ENCODE peak calls at places on chromosomes 16 and 17, in ten cellular contexts. One of them, this sample, is unnamed.

GRCh38 chr17:50459756-50460155 is 8.9 kb downstream of the CHAD start:
- DNase-seq in lower leg skin: no peak
- DNase-seq in tibial nerve: no peak
- DNase-seq in prostate gland: no peak
- DNase-seq in body of pancreas: no peak
- DNase-seq in ovary: no peak
- DNase-seq in breast epithelium: no peak
- DNase-seq in HCT116: no peak
- DNase-seq in A549: no peak
- DNase-seq in transverse colon: no peak
- DNase-seq in this sample: no peak

GRCh38 chr16:56344518-56345405 is 80.6 kb downstream of the AMFR start:
- DNase-seq in lower leg skin: no peak
- DNase-seq in tibial nerve: no peak
- DNase-seq in prostate gland: no peak
- DNase-seq in body of pancreas: peak
- DNase-seq in ovary: no peak
- DNase-seq in breast epithelium: no peak
- DNase-seq in HCT116: no peak
- DNase-seq in A549: no peak
- DNase-seq in transverse colon: no peak
- DNase-seq in this sample: no peak

GRCh38 chr16:19223235-19223847 is 55.3 kb downstream of the SYT17 start:
- DNase-seq in lower leg skin: no peak
- DNase-seq in tibial nerve: peak
- DNase-seq in prostate gland: no peak
- DNase-seq in body of pancreas: peak
- DNase-seq in ovary: no peak
- DNase-seq in breast epithelium: no peak
- DNase-seq in HCT116: peak
- DNase-seq in A549: no peak
- DNase-seq in transverse colon: peak
- DNase-seq in this sample: peak

GRCh38 chr16:31458073-31458834 is 1.0 kb upstream of the ARMC5 start:
- DNase-seq in lower leg skin: peak
- DNase-seq in tibial nerve: no peak
- DNase-seq in prostate gland: no peak
- DNase-seq in body of pancreas: peak
- DNase-seq in ovary: no peak
- DNase-seq in breast epithelium: no peak
- DNase-seq in HCT116: no peak
- DNase-seq in A549: peak
- DNase-seq in transverse colon: peak
- DNase-seq in this sample: peak

GRCh38 chr16:86609115-86609514 is 30.8 kb downstream of the FOXL1 start:
- DNase-seq in lower leg skin: peak
- DNase-seq in tibial nerve: no peak
- DNase-seq in prostate gland: no peak
- DNase-seq in body of pancreas: no peak
- DNase-seq in ovary: no peak
- DNase-seq in breast epithelium: no peak
- DNase-seq in HCT116: no peak
- DNase-seq in A549: no peak
- DNase-seq in transverse colon: no peak
- DNase-seq in this sample: no peak

GRCh38 chr17:50114849-50115357 is 15.1 kb downstream of the SAMD14 start:
- DNase-seq in lower leg skin: no peak
- DNase-seq in tibial nerve: peak
- DNase-seq in prostate gland: no peak
- DNase-seq in body of pancreas: peak
- DNase-seq in ovary: no peak
- DNase-seq in breast epithelium: no peak
- DNase-seq in HCT116: peak
- DNase-seq in A549: peak
- DNase-seq in transverse colon: peak
- DNase-seq in this sample: peak

GRCh38 chr17:78974635-78975591 is 4.8 kb downstream of the LGALS3BP start:
- DNase-seq in lower leg skin: peak
- DNase-seq in tibial nerve: peak
- DNase-seq in prostate gland: peak
- DNase-seq in body of pancreas: peak
- DNase-seq in ovary: peak
- DNase-seq in breast epithelium: peak
- DNase-seq in HCT116: peak
- DNase-seq in A549: no peak
- DNase-seq in transverse colon: peak
- DNase-seq in this sample: peak

GRCh38 chr16:54136276-54136625 is 150.3 kb downstream of the IRX3 start:
- DNase-seq in lower leg skin: no peak
- DNase-seq in tibial nerve: no peak
- DNase-seq in prostate gland: no peak
- DNase-seq in body of pancreas: no peak
- DNase-seq in ovary: no peak
- DNase-seq in breast epithelium: no peak
- DNase-seq in HCT116: no peak
- DNase-seq in A549: no peak
- DNase-seq in transverse colon: no peak
- DNase-seq in this sample: peak

GRCh38 chr16:23408242-23409201 is 44.5 kb downstream of the COG7 start:
- DNase-seq in lower leg skin: no peak
- DNase-seq in tibial nerve: peak
- DNase-seq in prostate gland: peak
- DNase-seq in body of pancreas: peak
- DNase-seq in ovary: no peak
- DNase-seq in breast epithelium: peak
- DNase-seq in HCT116: no peak
- DNase-seq in A549: no peak
- DNase-seq in transverse colon: peak
- DNase-seq in this sample: no peak

GRCh38 chr16:24801761-24802302 is 43.9 kb upstream of the SLC5A11 start:
- DNase-seq in lower leg skin: no peak
- DNase-seq in tibial nerve: no peak
- DNase-seq in prostate gland: no peak
- DNase-seq in body of pancreas: no peak
- DNase-seq in ovary: no peak
- DNase-seq in breast epithelium: no peak
- DNase-seq in HCT116: no peak
- DNase-seq in A549: no peak
- DNase-seq in transverse colon: no peak
- DNase-seq in this sample: no peak

GRCh38 chr17:32491371-32492280 is 4.8 kb downstream of the CDK5R1 start:
- DNase-seq in lower leg skin: no peak
- DNase-seq in tibial nerve: no peak
- DNase-seq in prostate gland: no peak
- DNase-seq in body of pancreas: no peak
- DNase-seq in ovary: no peak
- DNase-seq in breast epithelium: no peak
- DNase-seq in HCT116: no peak
- DNase-seq in A549: no peak
- DNase-seq in transverse colon: no peak
- DNase-seq in this sample: no peak

GRCh38 chr17:32489320-32490100 is 2.7 kb downstream of the CDK5R1 start:
- DNase-seq in lower leg skin: no peak
- DNase-seq in tibial nerve: no peak
- DNase-seq in prostate gland: no peak
- DNase-seq in body of pancreas: no peak
- DNase-seq in ovary: no peak
- DNase-seq in breast epithelium: no peak
- DNase-seq in HCT116: no peak
- DNase-seq in A549: no peak
- DNase-seq in transverse colon: no peak
- DNase-seq in this sample: no peak

GRCh38 chr17:32488177-32488542 is 1.4 kb downstream of the CDK5R1 start:
- DNase-seq in lower leg skin: peak
- DNase-seq in tibial nerve: no peak
- DNase-seq in prostate gland: no peak
- DNase-seq in body of pancreas: no peak
- DNase-seq in ovary: no peak
- DNase-seq in breast epithelium: no peak
- DNase-seq in HCT116: no peak
- DNase-seq in A549: no peak
- DNase-seq in transverse colon: no peak
- DNase-seq in this sample: no peak

GRCh38 chr17:32488604-32489180 is 1.9 kb downstream of the CDK5R1 start:
- DNase-seq in lower leg skin: peak
- DNase-seq in tibial nerve: no peak
- DNase-seq in prostate gland: no peak
- DNase-seq in body of pancreas: no peak
- DNase-seq in ovary: no peak
- DNase-seq in breast epithelium: no peak
- DNase-seq in HCT116: no peak
- DNase-seq in A549: no peak
- DNase-seq in transverse colon: no peak
- DNase-seq in this sample: no peak

DNA sequence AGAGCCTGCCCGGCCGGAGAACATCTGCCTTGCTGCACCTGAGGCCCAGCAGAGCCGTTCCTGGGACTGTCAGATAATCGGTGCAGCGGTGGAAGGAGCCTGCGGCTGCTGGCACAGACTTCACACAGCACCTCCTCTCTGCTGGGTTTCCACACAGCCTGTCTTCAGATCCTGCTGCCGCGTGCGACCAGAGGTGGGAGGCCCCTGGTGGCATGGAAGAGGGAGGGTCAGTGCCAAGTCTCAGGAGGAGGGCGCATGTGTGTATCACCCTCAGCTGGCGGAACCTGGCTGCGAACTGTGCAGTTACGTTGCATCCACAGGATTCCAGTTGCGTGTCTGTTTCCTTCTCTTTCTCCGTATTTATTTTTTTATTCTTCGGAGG is 3.3 kb downstream of the CDK5R1 start:
- DNase-seq in lower leg skin: no peak
- DNase-seq in tibial nerve: no peak
- DNase-seq in prostate gland: no peak
- DNase-seq in body of pancreas: no peak
- DNase-seq in ovary: no peak
- DNase-seq in breast epithelium: no peak
- DNase-seq in HCT116: no peak
- DNase-seq in A549: no peak
- DNase-seq in transverse colon: no peak
- DNase-seq in this sample: no peak
- TF ChIP-seq POLR2A in lower leg skin: no peak
- TF ChIP-seq POLR2A in tibial nerve: no peak
- TF ChIP-seq POLR2A in prostate gland: no peak
- TF ChIP-seq POLR2A in body of pancreas: no peak
- TF ChIP-seq POLR2A in ovary: no peak
- TF ChIP-seq POLR2A in breast epithelium: no peak
- TF ChIP-seq POLR2A in HCT116: no peak
- TF ChIP-seq POLR2A in A549: no peak
- TF ChIP-seq POLR2A in transverse colon: no peak
- TF ChIP-seq POLR2A in this sample: no peak

GRCh38 chr17:15738066-15738465 is 6.0 kb downstream of the TBC1D26 start:
- DNase-seq in lower leg skin: no peak
- DNase-seq in tibial nerve: no peak
- DNase-seq in prostate gland: no peak
- DNase-seq in body of pancreas: no peak
- DNase-seq in ovary: no peak
- DNase-seq in breast epithelium: no peak
- DNase-seq in HCT116: no peak
- DNase-seq in A549: no peak
- DNase-seq in transverse colon: no peak
- DNase-seq in this sample: no peak
- H3K4me3 ChIP-seq in lower leg skin: no peak
- H3K4me3 ChIP-seq in tibial nerve: no peak
- H3K4me3 ChIP-seq in prostate gland: no peak
- H3K4me3 ChIP-seq in body of pancreas: no peak
- H3K4me3 ChIP-seq in ovary: no peak
- H3K4me3 ChIP-seq in breast epithelium: no peak
- H3K4me3 ChIP-seq in HCT116: no peak
- H3K4me3 ChIP-seq in A549: no peak
- H3K4me3 ChIP-seq in transverse colon: no peak
- H3K4me3 ChIP-seq in this sample: no peak

DNA sequence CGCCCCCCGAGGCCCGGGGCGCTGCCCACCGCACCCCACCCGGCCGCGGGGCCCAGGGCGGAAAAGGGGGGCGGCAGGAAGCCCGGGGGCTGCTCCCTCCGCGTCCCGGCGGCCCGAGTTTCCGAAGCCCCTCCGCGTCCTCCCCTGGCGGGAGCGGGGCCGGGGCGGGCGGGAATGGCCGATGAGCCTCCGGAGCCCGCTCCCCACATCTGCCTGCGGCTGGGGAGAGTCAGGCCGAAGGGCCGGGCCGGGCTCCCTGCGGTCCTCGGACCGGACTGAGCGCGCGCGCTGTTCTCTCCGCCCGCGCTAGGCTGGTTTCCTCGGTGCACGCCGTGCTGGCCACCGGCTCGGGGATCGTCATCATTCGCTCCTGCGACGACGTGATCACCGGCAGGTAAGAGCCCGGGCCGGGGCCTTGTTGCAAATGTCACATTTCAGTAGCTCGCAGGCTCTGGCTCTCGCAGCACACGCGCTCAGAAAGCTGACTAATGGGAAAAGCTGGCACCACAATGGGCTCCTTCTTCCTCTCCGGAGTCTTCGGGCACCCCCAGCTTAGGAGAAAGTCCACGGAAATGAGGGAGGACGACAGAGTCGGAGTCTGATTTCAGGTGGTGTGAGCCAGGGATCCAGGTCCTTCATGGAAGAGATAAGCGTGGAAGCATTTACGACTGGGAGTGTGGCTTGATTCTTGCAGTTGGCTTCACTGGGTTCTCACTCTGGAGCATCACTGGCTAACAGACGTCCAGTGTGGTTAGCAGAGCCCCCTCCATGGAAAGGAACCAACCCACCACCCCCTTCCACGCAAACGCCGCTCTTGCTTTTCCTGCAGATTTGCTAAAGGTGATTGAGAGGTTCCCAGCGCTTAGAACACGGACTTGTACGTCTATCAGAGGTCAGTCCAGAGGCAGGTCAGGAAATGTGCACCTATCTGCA is 658 bp downstream of the TLCD3A start:
- DNase-seq in lower leg skin: no peak
- DNase-seq in tibial nerve: no peak
- DNase-seq in prostate gland: peak
- DNase-seq in body of pancreas: peak
- DNase-seq in ovary: peak
- DNase-seq in breast epithelium: no peak
- DNase-seq in HCT116: no peak
- DNase-seq in A549: no peak
- DNase-seq in transverse colon: peak
- DNase-seq in this sample: peak
- TF ChIP-seq POLR2A in lower leg skin: no peak
- TF ChIP-seq POLR2A in tibial nerve: no peak
- TF ChIP-seq POLR2A in prostate gland: no peak
- TF ChIP-seq POLR2A in body of pancreas: peak
- TF ChIP-seq POLR2A in ovary: no peak
- TF ChIP-seq POLR2A in breast epithelium: no peak
- TF ChIP-seq POLR2A in HCT116: no peak
- TF ChIP-seq POLR2A in A549: no peak
- TF ChIP-seq POLR2A in transverse colon: peak
- TF ChIP-seq POLR2A in this sample: no peak

DNA sequence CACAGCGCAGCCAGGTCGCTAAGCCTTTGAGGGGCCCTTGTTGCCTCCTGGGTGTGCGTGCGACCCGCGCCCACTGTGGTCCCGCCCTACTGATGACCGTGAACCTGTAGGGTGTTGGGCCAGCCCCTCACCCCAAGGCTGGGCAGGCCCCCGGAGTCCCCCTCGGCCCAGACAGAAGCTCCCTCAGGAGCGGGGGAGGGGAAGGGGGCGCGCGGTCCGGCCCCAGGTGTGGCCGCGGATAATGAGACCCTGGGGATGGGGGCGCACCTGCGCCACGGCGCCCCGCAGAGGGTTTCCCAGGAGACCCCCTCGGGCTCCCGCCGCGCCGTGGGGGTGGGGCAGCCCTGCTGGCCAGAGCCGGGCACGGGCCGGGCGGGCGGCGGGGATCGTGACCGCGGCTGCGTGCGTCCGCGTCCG is 378 bp upstream of the ARHGDIG start:
- DNase-seq in lower leg skin: no peak
- DNase-seq in tibial nerve: no peak
- DNase-seq in prostate gland: no peak
- DNase-seq in body of pancreas: no peak
- DNase-seq in ovary: no peak
- DNase-seq in breast epithelium: no peak
- DNase-seq in HCT116: no peak
- DNase-seq in A549: no peak
- DNase-seq in transverse colon: no peak
- DNase-seq in this sample: no peak
- H3K4me3 ChIP-seq in lower leg skin: no peak
- H3K4me3 ChIP-seq in tibial nerve: no peak
- H3K4me3 ChIP-seq in prostate gland: no peak
- H3K4me3 ChIP-seq in body of pancreas: no peak
- H3K4me3 ChIP-seq in ovary: no peak
- H3K4me3 ChIP-seq in breast epithelium: peak
- H3K4me3 ChIP-seq in HCT116: no peak
- H3K4me3 ChIP-seq in A549: peak
- H3K4me3 ChIP-seq in transverse colon: peak
- H3K4me3 ChIP-seq in this sample: no peak

This sample was measured in endothelial cell of umbilical vein.